ENCODE peak calls at places on chromosomes 6 and 20, in seven cellular contexts. One of them, this sample, is unnamed.

GRCh38 chr20:32282461-32282860 is 5.0 kb downstream of the KIF3B start:
- DNase-seq in EH: no peak
- DNase-seq in cardiac muscle cell: no peak
- DNase-seq in iPS DF 19.7: no peak
- DNase-seq in omental fat pad: no peak
- DNase-seq in glutamatergic neuron: no peak
- DNase-seq in RPMI7951: no peak
- DNase-seq in this sample: no peak

GRCh38 chr20:59564171-59564570 is 40.2 kb upstream of the PHACTR3 start:
- DNase-seq in omental fat pad: no peak
- DNase-seq in glutamatergic neuron: peak; percentile 19
- DNase-seq in iPS DF 19.7: no peak
- DNase-seq in cardiac muscle cell: no peak
- DNase-seq in EH: no peak
- DNase-seq in RPMI7951: no peak
- DNase-seq in this sample: no peak

GRCh38 chr20:17518339-17519052 is 12.7 kb downstream of the BFSP1 start:
- DNase-seq in omental fat pad: peak; percentile 47
- DNase-seq in glutamatergic neuron: peak; percentile 66
- DNase-seq in RPMI7951: peak; percentile 29
- DNase-seq in EH: peak; percentile 49
- DNase-seq in cardiac muscle cell: no peak
- DNase-seq in iPS DF 19.7: no peak
- DNase-seq in this sample: peak; percentile 33

GRCh38 chr20:57748601-57749130 is 38.9 kb upstream of the PMEPA1 start:
- DNase-seq in iPS DF 19.7: no peak
- DNase-seq in glutamatergic neuron: peak; percentile 41
- DNase-seq in omental fat pad: peak; percentile 84
- DNase-seq in RPMI7951: peak; percentile 100
- DNase-seq in cardiac muscle cell: peak; percentile 36
- DNase-seq in EH: peak; percentile 91
- DNase-seq in this sample: peak; percentile 99

GRCh38 chr6:111980979-111981378 is 72.9 kb upstream of the CCN6 start:
- DNase-seq in iPS DF 19.7: no peak
- DNase-seq in cardiac muscle cell: no peak
- DNase-seq in glutamatergic neuron: no peak
- DNase-seq in EH: no peak
- DNase-seq in omental fat pad: no peak
- DNase-seq in RPMI7951: no peak
- DNase-seq in this sample: no peak

GRCh38 chr20:6651016-6651415 is 116.5 kb upstream of the BMP2 start:
- DNase-seq in glutamatergic neuron: no peak
- DNase-seq in cardiac muscle cell: no peak
- DNase-seq in iPS DF 19.7: no peak
- DNase-seq in RPMI7951: peak; percentile 94
- DNase-seq in omental fat pad: no peak
- DNase-seq in EH: peak; percentile 66
- DNase-seq in this sample: peak; percentile 92

GRCh38 chr20:62064788-62065668 is 653 bp downstream of the TAF4 start:
- DNase-seq in omental fat pad: no peak
- DNase-seq in iPS DF 19.7: no peak
- DNase-seq in EH: no peak
- DNase-seq in glutamatergic neuron: peak; percentile 60
- DNase-seq in RPMI7951: no peak
- DNase-seq in cardiac muscle cell: peak; percentile 68
- DNase-seq in this sample: no peak

GRCh38 chr6:154672086-154672485 is 61.1 kb upstream of the SCAF8 start:
- DNase-seq in EH: no peak
- DNase-seq in iPS DF 19.7: no peak
- DNase-seq in cardiac muscle cell: peak; percentile 46
- DNase-seq in glutamatergic neuron: no peak
- DNase-seq in omental fat pad: no peak
- DNase-seq in RPMI7951: no peak
- DNase-seq in this sample: no peak

This sample was measured in M059J.